ENCODE peak calls at places on chromosomes 5 and 9, in nine cellular contexts. One of them, this sample, is unnamed.

GRCh38 chr9:36874921-36875320 is 159.1 kb downstream of the PAX5 start:
- DNase-seq in breast epithelium: no peak
- DNase-seq in Panc1: no peak
- DNase-seq in stomach: no peak
- DNase-seq in suprapubic skin: no peak
- DNase-seq in transverse colon: no peak
- DNase-seq in HepG2: no peak
- DNase-seq in spleen: peak
- DNase-seq in GM12892: no peak
- DNase-seq in this sample: no peak

GRCh38 chr5:161547573-161548471 is 1.3 kb upstream of the GABRB2 start:
- DNase-seq in breast epithelium: no peak
- DNase-seq in Panc1: no peak
- DNase-seq in stomach: no peak
- DNase-seq in suprapubic skin: peak
- DNase-seq in transverse colon: peak
- DNase-seq in HepG2: no peak
- DNase-seq in spleen: peak
- DNase-seq in GM12892: peak
- DNase-seq in this sample: no peak

GRCh38 chr9:15492485-15493150 is 18.2 kb downstream of the PSIP1 start:
- DNase-seq in breast epithelium: no peak
- DNase-seq in Panc1: no peak
- DNase-seq in stomach: no peak
- DNase-seq in suprapubic skin: no peak
- DNase-seq in transverse colon: no peak
- DNase-seq in HepG2: no peak
- DNase-seq in spleen: no peak
- DNase-seq in GM12892: no peak
- DNase-seq in this sample: no peak

GRCh38 chr5:110262754-110263153 is 463.7 kb downstream of the TMEM232 start:
- DNase-seq in breast epithelium: no peak
- DNase-seq in Panc1: no peak
- DNase-seq in stomach: no peak
- DNase-seq in suprapubic skin: no peak
- DNase-seq in transverse colon: no peak
- DNase-seq in HepG2: no peak
- DNase-seq in spleen: no peak
- DNase-seq in GM12892: no peak
- DNase-seq in this sample: no peak

GRCh38 chr5:157230610-157231009 is 35.3 kb upstream of the CYFIP2 start:
- DNase-seq in breast epithelium: no peak
- DNase-seq in Panc1: no peak
- DNase-seq in stomach: no peak
- DNase-seq in suprapubic skin: no peak
- DNase-seq in transverse colon: no peak
- DNase-seq in HepG2: no peak
- DNase-seq in spleen: no peak
- DNase-seq in GM12892: no peak
- DNase-seq in this sample: no peak

GRCh38 chr5:143605403-143606005 is 202.0 kb upstream of the NR3C1 start:
- DNase-seq in breast epithelium: no peak
- DNase-seq in Panc1: no peak
- DNase-seq in stomach: no peak
- DNase-seq in suprapubic skin: no peak
- DNase-seq in transverse colon: peak
- DNase-seq in HepG2: no peak
- DNase-seq in spleen: no peak
- DNase-seq in GM12892: no peak
- DNase-seq in this sample: no peak

GRCh38 chr5:76735762-76736545 is 20.0 kb downstream of the F2R start:
- DNase-seq in breast epithelium: no peak
- DNase-seq in Panc1: no peak
- DNase-seq in stomach: no peak
- DNase-seq in suprapubic skin: no peak
- DNase-seq in transverse colon: no peak
- DNase-seq in HepG2: no peak
- DNase-seq in spleen: no peak
- DNase-seq in GM12892: no peak
- DNase-seq in this sample: no peak

GRCh38 chr9:34493972-34494535 is 28.7 kb downstream of the ENHO start:
- DNase-seq in breast epithelium: no peak
- DNase-seq in Panc1: no peak
- DNase-seq in stomach: peak
- DNase-seq in suprapubic skin: no peak
- DNase-seq in transverse colon: peak
- DNase-seq in HepG2: no peak
- DNase-seq in spleen: peak
- DNase-seq in GM12892: no peak
- DNase-seq in this sample: no peak

GRCh38 chr9:6552033-6552737 is 93.3 kb downstream of the GLDC start:
- DNase-seq in breast epithelium: no peak
- DNase-seq in Panc1: no peak
- DNase-seq in stomach: no peak
- DNase-seq in suprapubic skin: no peak
- DNase-seq in transverse colon: no peak
- DNase-seq in HepG2: peak
- DNase-seq in spleen: no peak
- DNase-seq in GM12892: no peak
- DNase-seq in this sample: no peak

GRCh38 chr9:92964981-92965758 is 17.8 kb downstream of the FGD3 start:
- DNase-seq in breast epithelium: peak
- DNase-seq in Panc1: no peak
- DNase-seq in stomach: peak
- DNase-seq in suprapubic skin: peak
- DNase-seq in transverse colon: peak
- DNase-seq in HepG2: no peak
- DNase-seq in spleen: peak
- DNase-seq in GM12892: no peak
- DNase-seq in this sample: no peak

GRCh38 chr5:6359534-6359933 is 18.8 kb downstream of the MED10 start:
- DNase-seq in breast epithelium: no peak
- DNase-seq in Panc1: no peak
- DNase-seq in stomach: no peak
- DNase-seq in suprapubic skin: no peak
- DNase-seq in transverse colon: no peak
- DNase-seq in HepG2: no peak
- DNase-seq in spleen: no peak
- DNase-seq in GM12892: no peak
- DNase-seq in this sample: no peak

GRCh38 chr5:16866795-16867584 is 69.1 kb downstream of the MYO10 start:
- DNase-seq in breast epithelium: no peak
- DNase-seq in Panc1: no peak
- DNase-seq in stomach: peak
- DNase-seq in suprapubic skin: no peak
- DNase-seq in transverse colon: peak
- DNase-seq in HepG2: no peak
- DNase-seq in spleen: no peak
- DNase-seq in GM12892: no peak
- DNase-seq in this sample: no peak

GRCh38 chr5:1719860-1720259 is 79.8 kb downstream of the MRPL36 start:
- DNase-seq in breast epithelium: no peak
- DNase-seq in Panc1: no peak
- DNase-seq in stomach: no peak
- DNase-seq in suprapubic skin: no peak
- DNase-seq in transverse colon: no peak
- DNase-seq in HepG2: no peak
- DNase-seq in spleen: no peak
- DNase-seq in GM12892: no peak
- DNase-seq in this sample: no peak

GRCh38 chr5:102324714-102325113 is 28.6 kb upstream of the SLCO4C1 start:
- DNase-seq in breast epithelium: no peak
- DNase-seq in Panc1: no peak
- DNase-seq in stomach: no peak
- DNase-seq in suprapubic skin: no peak
- DNase-seq in transverse colon: no peak
- DNase-seq in HepG2: no peak
- DNase-seq in spleen: no peak
- DNase-seq in GM12892: no peak
- DNase-seq in this sample: no peak

GRCh38 chr9:113634597-113635515 is 171.3 kb downstream of the RGS3 start:
- DNase-seq in breast epithelium: peak
- DNase-seq in Panc1: no peak
- DNase-seq in stomach: no peak
- DNase-seq in suprapubic skin: peak
- DNase-seq in transverse colon: no peak
- DNase-seq in HepG2: peak
- DNase-seq in spleen: peak
- DNase-seq in GM12892: no peak
- DNase-seq in this sample: no peak

GRCh38 chr5:95162231-95162992 is 122.5 kb downstream of the MCTP1 start:
- DNase-seq in breast epithelium: no peak
- DNase-seq in Panc1: no peak
- DNase-seq in stomach: no peak
- DNase-seq in suprapubic skin: no peak
- DNase-seq in transverse colon: no peak
- DNase-seq in HepG2: no peak
- DNase-seq in spleen: no peak
- DNase-seq in GM12892: no peak
- DNase-seq in this sample: no peak

GRCh38 chr5:157516626-157517325 is 56.8 kb downstream of the NIPAL4 start:
- DNase-seq in breast epithelium: no peak
- DNase-seq in Panc1: no peak
- DNase-seq in stomach: no peak
- DNase-seq in suprapubic skin: no peak
- DNase-seq in transverse colon: peak
- DNase-seq in HepG2: no peak
- DNase-seq in spleen: no peak
- DNase-seq in GM12892: no peak
- DNase-seq in this sample: no peak

GRCh38 chr5:180495991-180496741 is 2.0 kb downstream of the CNOT6 start:
- DNase-seq in breast epithelium: no peak
- DNase-seq in Panc1: no peak
- DNase-seq in stomach: no peak
- DNase-seq in suprapubic skin: no peak
- DNase-seq in transverse colon: no peak
- DNase-seq in HepG2: no peak
- DNase-seq in spleen: no peak
- DNase-seq in GM12892: no peak
- DNase-seq in this sample: no peak

GRCh38 chr5:16713386-16713928 is 96.7 kb upstream of the RETREG1 start:
- DNase-seq in breast epithelium: no peak
- DNase-seq in Panc1: no peak
- DNase-seq in stomach: no peak
- DNase-seq in suprapubic skin: no peak
- DNase-seq in transverse colon: peak
- DNase-seq in HepG2: no peak
- DNase-seq in spleen: no peak
- DNase-seq in GM12892: no peak
- DNase-seq in this sample: no peak

GRCh38 chr5:111635946-111636315 is 121.1 kb downstream of the NREP start:
- DNase-seq in breast epithelium: no peak
- DNase-seq in Panc1: no peak
- DNase-seq in stomach: no peak
- DNase-seq in suprapubic skin: no peak
- DNase-seq in transverse colon: no peak
- DNase-seq in HepG2: no peak
- DNase-seq in spleen: no peak
- DNase-seq in GM12892: no peak
- DNase-seq in this sample: no peak

GRCh38 chr5:167057665-167058064 is 1233.8 kb upstream of the WWC1 start:
- DNase-seq in breast epithelium: no peak
- DNase-seq in Panc1: no peak
- DNase-seq in stomach: no peak
- DNase-seq in suprapubic skin: no peak
- DNase-seq in transverse colon: no peak
- DNase-seq in HepG2: no peak
- DNase-seq in spleen: no peak
- DNase-seq in GM12892: no peak
- DNase-seq in this sample: no peak
- TF ChIP-seq POLR2AphosphoS5 in breast epithelium: no peak
- TF ChIP-seq POLR2AphosphoS5 in Panc1: no peak
- TF ChIP-seq POLR2AphosphoS5 in stomach: no peak
- TF ChIP-seq POLR2AphosphoS5 in suprapubic skin: no peak
- TF ChIP-seq POLR2AphosphoS5 in transverse colon: no peak
- TF ChIP-seq POLR2AphosphoS5 in HepG2: no peak
- TF ChIP-seq POLR2AphosphoS5 in spleen: no peak
- TF ChIP-seq POLR2AphosphoS5 in GM12892: no peak
- TF ChIP-seq POLR2AphosphoS5 in this sample: no peak

DNA sequence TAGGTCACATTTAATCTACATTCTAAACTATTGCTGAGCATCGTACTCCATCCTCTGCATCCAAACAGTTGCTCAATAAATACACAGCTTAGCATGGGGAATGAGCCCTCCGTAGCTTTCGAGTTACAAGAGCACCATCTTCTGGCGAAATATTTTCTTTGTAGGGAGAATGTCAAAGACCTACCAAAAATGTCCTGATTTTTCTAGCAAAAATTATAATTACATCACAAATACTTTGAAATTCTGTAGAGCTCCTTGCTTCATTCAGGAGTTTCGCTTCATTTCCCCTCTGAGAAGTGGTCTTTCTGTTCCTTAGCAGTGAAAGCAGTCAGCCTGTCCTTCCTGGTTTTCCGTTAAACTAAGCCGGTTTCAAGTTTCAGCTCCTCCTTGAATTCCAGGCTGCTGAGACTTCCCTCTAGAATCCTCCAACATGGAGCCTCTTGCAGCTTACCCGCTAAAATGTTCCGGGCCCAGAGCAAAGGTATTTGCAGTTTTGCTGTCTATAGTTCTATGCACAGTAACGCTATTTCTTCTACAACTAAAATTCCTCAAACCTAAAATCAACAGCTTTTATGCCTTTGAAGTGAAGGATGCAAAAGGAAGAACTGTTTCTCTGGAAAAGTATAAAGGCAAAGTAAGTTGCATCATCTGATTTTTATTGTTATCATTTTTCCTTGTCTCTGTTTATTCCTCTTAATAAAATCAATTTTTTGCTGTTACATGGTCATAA is at the start of gene GPX8:
- DNase-seq in breast epithelium: no peak
- DNase-seq in Panc1: peak
- DNase-seq in stomach: no peak
- DNase-seq in suprapubic skin: no peak
- DNase-seq in transverse colon: no peak
- DNase-seq in HepG2: peak
- DNase-seq in spleen: no peak
- DNase-seq in GM12892: no peak
- DNase-seq in this sample: peak
- TF ChIP-seq POLR2AphosphoS5 in breast epithelium: no peak
- TF ChIP-seq POLR2AphosphoS5 in Panc1: peak
- TF ChIP-seq POLR2AphosphoS5 in stomach: no peak
- TF ChIP-seq POLR2AphosphoS5 in suprapubic skin: no peak
- TF ChIP-seq POLR2AphosphoS5 in transverse colon: no peak
- TF ChIP-seq POLR2AphosphoS5 in HepG2: no peak
- TF ChIP-seq POLR2AphosphoS5 in spleen: no peak
- TF ChIP-seq POLR2AphosphoS5 in GM12892: no peak
- TF ChIP-seq POLR2AphosphoS5 in this sample: peak

GRCh38 chr9:95138474-95138873 is 179.0 kb downstream of the FANCC start:
- DNase-seq in breast epithelium: no peak
- DNase-seq in Panc1: no peak
- DNase-seq in stomach: no peak
- DNase-seq in suprapubic skin: no peak
- DNase-seq in transverse colon: no peak
- DNase-seq in HepG2: no peak
- DNase-seq in spleen: no peak
- DNase-seq in GM12892: no peak
- DNase-seq in this sample: no peak
- TF ChIP-seq POLR2AphosphoS5 in breast epithelium: no peak
- TF ChIP-seq POLR2AphosphoS5 in Panc1: no peak
- TF ChIP-seq POLR2AphosphoS5 in stomach: no peak
- TF ChIP-seq POLR2AphosphoS5 in suprapubic skin: no peak
- TF ChIP-seq POLR2AphosphoS5 in transverse colon: no peak
- TF ChIP-seq POLR2AphosphoS5 in HepG2: no peak
- TF ChIP-seq POLR2AphosphoS5 in spleen: no peak
- TF ChIP-seq POLR2AphosphoS5 in GM12892: no peak
- TF ChIP-seq POLR2AphosphoS5 in this sample: no peak

GRCh38 chr5:122585111-122585415 is 189.8 kb upstream of the SNX2 start:
- DNase-seq in breast epithelium: no peak
- DNase-seq in Panc1: no peak
- DNase-seq in stomach: no peak
- DNase-seq in suprapubic skin: no peak
- DNase-seq in transverse colon: no peak
- DNase-seq in HepG2: no peak
- DNase-seq in spleen: no peak
- DNase-seq in GM12892: no peak
- DNase-seq in this sample: no peak
- TF ChIP-seq POLR2AphosphoS5 in breast epithelium: no peak
- TF ChIP-seq POLR2AphosphoS5 in Panc1: no peak
- TF ChIP-seq POLR2AphosphoS5 in stomach: no peak
- TF ChIP-seq POLR2AphosphoS5 in suprapubic skin: no peak
- TF ChIP-seq POLR2AphosphoS5 in transverse colon: no peak
- TF ChIP-seq POLR2AphosphoS5 in HepG2: no peak
- TF ChIP-seq POLR2AphosphoS5 in spleen: no peak
- TF ChIP-seq POLR2AphosphoS5 in GM12892: no peak
- TF ChIP-seq POLR2AphosphoS5 in this sample: no peak